ENCODE peak calls at places on chromosome 17, in four cellular contexts. W is HepG2, Q is WTC11, H is GM12878. T is an unnamed sample.

GRCh38 chr17:28726396-28726911 is 421 bp upstream of the TLCD1 start:
- DNase-seq in W (peak), Q (peak), H (no peak), T (peak)

GRCh38 chr17:51164911-51165679 is 1.1 kb upstream of the NME2 start:
- DNase-seq in W (peak), H (no peak), Q (peak), T (no peak)

GRCh38 chr17:75350029-75350428 is 55.4 kb downstream of the GRB2 start:
- DNase-seq in W (no peak), H (no peak), Q (no peak), T (no peak)

GRCh38 chr17:40556884-40557414 is 8.3 kb downstream of the CCR7 start:
- DNase-seq in H (no peak), Q (peak), W (no peak), T (peak)

GRCh38 chr17:18356624-18357023 is 6.7 kb downstream of the SHMT1 start:
- DNase-seq in Q (no peak), H (no peak), W (no peak), T (no peak)

GRCh38 chr17:28335959-28336871 is 654 bp downstream of the TNFAIP1 start:
- DNase-seq in Q (peak), W (peak), H (no peak), T (peak)

GRCh38 chr17:4833178-4833940 is at the start of gene MINK1:
- DNase-seq in Q (peak), H (peak), W (peak), T (peak)

GRCh38 chr17:50060951-50061712 is 5.2 kb downstream of the ITGA3 start:
- DNase-seq in Q (no peak), W (no peak), H (no peak), T (no peak)

GRCh38 chr17:31525801-31526549 is 134.5 kb downstream of the RAB11FIP4 start:
- DNase-seq in W (peak), H (no peak), Q (peak), T (peak)

GRCh38 chr17:34230342-34230741 is 24.7 kb upstream of the CCL2 start:
- DNase-seq in W (no peak), Q (no peak), H (no peak), T (no peak)

GRCh38 chr17:48547839-48548686 is 3.2 kb upstream of the HOXB2 start:
- DNase-seq in Q (no peak), W (no peak), H (no peak), T (peak)

GRCh38 chr17:65588194-65588808 is 26.9 kb upstream of the AXIN2 start:
- DNase-seq in Q (no peak), H (no peak), W (peak), T (no peak)

GRCh38 chr17:55285340-55286301 is 20.9 kb downstream of the HLF start:
- DNase-seq in H (no peak), Q (no peak), W (peak), T (no peak)
- TF ChIP-seq ETV6 in H (no peak), Q (no peak), W (peak), T (no peak)

GRCh38 chr17:57701121-57701520 is 44.0 kb downstream of the CCDC182 start:
- DNase-seq in H (no peak), Q (no peak), W (no peak), T (no peak)
- TF ChIP-seq ETV6 in H (no peak), Q (no peak), W (no peak), T (no peak)

GRCh38 chr17:82424001-82424862 is 5.8 kb upstream of the OGFOD3 start:
- DNase-seq in W (peak), Q (peak), H (no peak), T (peak)
- TF ChIP-seq ETV6 in W (no peak), Q (no peak), H (no peak), T (no peak)

GRCh38 chr17:80480248-80480647 is 3.8 kb upstream of the NPTX1 start:
- DNase-seq in H (no peak), Q (no peak), W (no peak), T (no peak)

GRCh38 chr17:80476877-80477646 is 655 bp upstream of the NPTX1 start:
- DNase-seq in W (no peak), Q (no peak), H (no peak), T (peak)

GRCh38 chr17:80477647-80478478 is 1.5 kb upstream of the NPTX1 start:
- DNase-seq in Q (peak), H (no peak), W (no peak), T (peak)

GRCh38 chr17:80479246-80479566 is 2.8 kb upstream of the NPTX1 start:
- DNase-seq in W (no peak), Q (no peak), H (no peak), T (no peak)

DNA sequence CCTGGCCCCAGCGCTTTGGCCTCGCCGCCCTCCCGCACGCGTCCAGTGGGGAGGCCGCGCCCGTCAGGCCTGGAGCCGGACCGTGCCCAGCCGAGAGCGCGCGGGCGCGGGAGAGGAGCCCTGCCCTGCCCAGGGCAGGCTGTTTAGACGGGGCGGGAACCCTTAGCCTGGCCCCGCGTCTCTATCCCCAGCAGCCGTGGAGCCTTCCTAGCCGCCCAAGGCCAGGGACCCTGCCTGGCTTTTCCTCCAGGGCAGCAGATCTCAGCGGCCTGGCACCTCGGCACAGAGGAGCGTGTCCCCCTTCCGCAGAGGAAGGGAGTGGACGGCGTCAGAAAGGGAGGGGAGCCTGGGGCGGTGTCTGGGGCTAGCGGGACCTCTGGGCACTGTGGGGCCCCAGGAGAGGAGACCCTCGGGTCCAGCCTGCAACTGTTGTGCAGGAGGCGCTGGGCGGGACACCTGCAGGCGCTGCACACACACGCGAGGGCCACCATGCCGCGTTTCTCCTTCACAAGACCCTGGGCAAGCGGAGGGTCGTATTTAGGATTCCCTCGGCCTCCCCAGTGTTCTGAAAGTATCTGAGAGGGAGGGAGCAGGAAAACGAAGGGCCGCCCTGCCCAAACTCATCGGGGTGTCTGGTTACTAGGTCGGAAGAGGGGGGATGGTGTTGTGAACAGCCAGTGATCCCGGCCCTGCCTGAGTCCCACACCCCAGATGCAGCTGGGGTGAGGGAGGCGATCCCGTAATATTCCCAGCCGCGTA is 2.3 kb upstream of the NPTX1 start:
- DNase-seq in W (no peak), Q (no peak), H (no peak), T (no peak)
- TF ChIP-seq ETV6 in W (no peak), Q (no peak), H (no peak), T (no peak)

DNA sequence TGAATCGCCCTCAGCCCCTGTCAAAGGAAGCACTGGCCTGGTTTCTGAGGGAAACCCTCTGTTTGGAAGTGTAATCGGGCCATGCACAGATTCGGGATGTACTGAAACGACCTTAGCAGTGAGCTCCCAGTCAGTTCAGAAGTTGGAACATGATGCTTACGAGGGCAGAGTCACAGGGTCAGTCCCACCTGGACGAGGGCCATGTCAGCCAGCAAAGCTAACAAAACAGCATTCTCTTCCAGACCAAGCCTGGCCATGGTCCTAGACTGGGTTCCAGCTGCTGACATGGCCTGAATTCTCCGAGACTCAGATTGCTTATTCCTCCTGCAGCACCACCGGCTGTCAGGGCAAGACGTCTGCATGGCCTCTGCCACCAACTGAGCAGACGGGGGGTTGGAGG is 192.2 kb upstream of the WSCD1 start:
- DNase-seq in H (no peak), Q (no peak), W (no peak), T (no peak)
- TF ChIP-seq ETV6 in H (no peak), Q (no peak), W (no peak), T (no peak)

GRCh38 chr17:8125196-8125946 is 1.5 kb upstream of the HES7 start:
- DNase-seq in Q (peak), H (peak), W (peak), T (peak)

GRCh38 chr17:8123695-8124349 is at the start of gene HES7:
- DNase-seq in W (no peak), Q (peak), H (no peak), T (peak)

GRCh38 chr17:8122923-8123694 is 797 bp downstream of the HES7 start:
- DNase-seq in Q (peak), W (no peak), H (no peak), T (peak)

GRCh38 chr17:8125947-8126305 is 2.0 kb upstream of the HES7 start:
- DNase-seq in H (no peak), W (no peak), Q (peak), T (peak)

DNA sequence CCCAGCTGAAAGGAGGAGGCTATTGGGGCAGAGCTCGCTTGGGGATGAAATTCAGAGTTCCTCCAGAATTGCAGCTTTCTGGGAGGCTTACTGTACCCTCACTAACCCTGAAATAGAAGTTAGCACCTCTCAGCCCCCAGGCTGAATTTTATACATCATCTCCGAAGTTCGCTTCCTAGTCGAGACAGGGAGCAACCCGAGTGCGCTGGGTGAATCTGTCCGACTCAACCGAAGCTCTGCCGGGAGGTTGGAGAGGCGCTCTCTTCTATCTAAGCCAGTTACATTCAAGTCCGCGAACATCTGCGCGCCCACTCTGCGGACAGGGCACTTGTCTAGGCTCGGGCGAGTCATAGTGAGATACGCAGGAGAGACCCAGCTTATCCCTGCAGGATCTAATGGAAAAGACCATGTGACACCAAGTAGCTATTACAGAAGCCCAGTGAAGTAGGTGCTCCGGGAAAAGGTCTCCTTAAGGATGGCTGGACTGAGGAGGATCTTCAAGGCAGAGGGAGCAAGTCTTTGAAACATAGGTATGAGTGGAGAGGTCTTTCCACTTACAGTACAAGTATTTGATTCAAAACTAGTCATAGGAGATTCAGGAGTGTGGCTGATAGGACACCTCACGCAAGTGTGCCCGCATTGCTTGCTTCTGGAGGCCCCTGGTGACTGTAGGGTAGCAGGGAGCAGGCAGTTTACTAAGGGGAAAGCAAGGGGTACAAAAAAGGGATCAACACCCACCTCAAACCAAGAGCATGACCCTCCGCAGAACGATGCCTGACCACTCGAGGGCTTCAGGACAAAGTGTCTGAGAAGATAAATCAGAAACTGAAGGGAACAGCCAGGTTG is 667 bp upstream of the HES7 start:
- DNase-seq in Q (no peak), H (no peak), W (no peak), T (no peak)
- TF ChIP-seq ETV6 in Q (no peak), H (no peak), W (no peak), T (no peak)

GRCh38 chr17:76540381-76541300 is 797 bp downstream of the PRCD start:
- DNase-seq in H (no peak), Q (peak), W (peak), T (peak)
- TF ChIP-seq ETV6 in H (no peak), Q (no peak), W (no peak), T (no peak)

GRCh38 chr17:77404812-77405581 is 264.2 kb downstream of the SEC14L1 start:
- DNase-seq in W (no peak), Q (no peak), H (peak), T (no peak)
- TF ChIP-seq ETV6 in W (no peak), Q (no peak), H (peak), T (no peak)

GRCh38 chr17:69810326-69811035 is 264.5 kb upstream of the KCNJ16 start:
- DNase-seq in Q (no peak), W (no peak), H (no peak), T (no peak)
- TF ChIP-seq ETV6 in Q (no peak), W (no peak), H (no peak), T (no peak)